ENCODE peak calls at places on chromosomes 1 and 21, in eight cellular contexts. E is foreskin fibroblast; K is EL; J is activated CD4-positive, CD25-positive, alpha-beta regulatory T cell; X is NCI-H1436; P is mucosa of descending colon; A is aorta; F is left cardiac atrium. W is an unnamed sample.

GRCh38 chr21:31671931-31672330 is 12.4 kb downstream of the SOD1 start:
- DNase-seq in K (no peak), X (no peak), A (no peak), F (no peak), P (no peak), E (no peak), J (no peak), W (no peak)

GRCh38 chr1:147618077-147618569 is 52.2 kb downstream of the ACP6 start:
- DNase-seq in K (no peak), F (no peak), E (no peak), A (no peak), J (no peak), P (no peak), X (no peak), W (no peak)

GRCh38 chr1:229888561-229889001 is 178.5 kb upstream of the GALNT2 start:
- DNase-seq in F (no peak), P (no peak), A (no peak), E (no peak), J (no peak), X (no peak), K (no peak), W (no peak)

GRCh38 chr1:110035236-110035752 is 870 bp downstream of the STRIP1 start:
- DNase-seq in X (no peak), J (no peak), P (no peak), A (no peak), K (peak), F (no peak), E (no peak), W (no peak)

GRCh38 chr1:30371888-30372791 is 351.2 kb downstream of the MATN1 start:
- DNase-seq in J (no peak), P (no peak), K (no peak), F (no peak), X (no peak), E (no peak), A (no peak), W (no peak)

GRCh38 chr1:181981821-181982220 is 79.7 kb downstream of the ZNF648 start:
- DNase-seq in J (no peak), E (no peak), A (no peak), F (no peak), K (no peak), P (no peak), X (no peak), W (no peak)

GRCh38 chr1:25898223-25899015 is 7.8 kb downstream of the STMN1 start:
- DNase-seq in F (no peak), J (no peak), A (no peak), P (no peak), K (no peak), X (no peak), E (no peak), W (no peak)

GRCh38 chr1:210663730-210664573 is 335.2 kb downstream of the HHAT start:
- DNase-seq in X (peak), E (no peak), F (no peak), P (no peak), K (no peak), A (no peak), J (no peak), W (no peak)

GRCh38 chr1:31424568-31424967 is 11.6 kb downstream of the SERINC2 start:
- DNase-seq in F (no peak), P (no peak), K (no peak), A (no peak), J (no peak), E (no peak), X (no peak), W (no peak)

GRCh38 chr1:58780586-58781452 is 3.0 kb downstream of the JUN start:
- DNase-seq in P (no peak), J (no peak), A (no peak), K (peak), X (no peak), E (no peak), F (no peak), W (no peak)